ENCODE peak calls at places on chromosome 18, in six cellular contexts. X is neural progenitor cell, A is AG04449, T is fibroblast of villous mesenchyme, W is choroid plexus epithelial cell, P is cardiac muscle cell. S is an unnamed sample.

GRCh38 chr18:59833785-59834184 is 66.0 kb upstream of the PMAIP1 start:
- DNase-seq in X (no peak), A (no peak), T (no peak), W (no peak), P (no peak), S (no peak)

GRCh38 chr18:79493211-79493800 is 97.6 kb downstream of the NFATC1 start:
- DNase-seq in X (no peak), A (no peak), T (no peak), W (no peak), P (no peak), S (no peak)

GRCh38 chr18:62812242-62812641 is 96.9 kb downstream of the PHLPP1 start:
- DNase-seq in X (no peak), A (no peak), T (peak), W (peak), P (peak), S (no peak)

GRCh38 chr18:57434536-57435494 is at the start of gene ONECUT2:
- DNase-seq in X (peak), A (peak), T (peak), W (peak), P (peak), S (peak)

GRCh38 chr18:13237641-13238040 is 19.1 kb downstream of the LDLRAD4 start:
- DNase-seq in X (no peak), A (no peak), T (no peak), W (no peak), P (no peak), S (no peak)

GRCh38 chr18:21134895-21135294 is 23.3 kb upstream of the ROCK1 start:
- DNase-seq in X (no peak), A (no peak), T (peak), W (peak), P (peak), S (peak)

GRCh38 chr18:45081579-45082181 is 401.0 kb downstream of the SETBP1 start:
- DNase-seq in X (no peak), A (no peak), T (no peak), W (peak), P (peak), S (peak)

GRCh38 chr18:46343940-46344372 is 239.8 kb downstream of the HAUS1 start:
- DNase-seq in X (no peak), A (no peak), T (no peak), W (no peak), P (no peak), S (peak)

GRCh38 chr18:21057112-21057511 is 54.5 kb downstream of the ROCK1 start:
- DNase-seq in X (no peak), A (no peak), T (no peak), W (no peak), P (no peak), S (no peak)

GRCh38 chr18:60027397-60027796 is 127.6 kb downstream of the PMAIP1 start:
- DNase-seq in X (no peak), A (no peak), T (no peak), W (no peak), P (no peak), S (no peak)

GRCh38 chr18:41761329-41762028 is 193.6 kb upstream of the PIK3C3 start:
- DNase-seq in X (no peak), A (peak), T (peak), W (peak), P (peak), S (peak)

GRCh38 chr18:22223263-22223960 is 54.0 kb downstream of the GATA6 start:
- DNase-seq in X (no peak), A (no peak), T (peak), W (peak), P (peak), S (peak)

GRCh38 chr18:22224339-22224738 is 55.0 kb downstream of the GATA6 start:
- DNase-seq in X (no peak), A (no peak), T (no peak), W (no peak), P (no peak), S (no peak)

GRCh38 chr18:22221350-22221749 is 52.0 kb downstream of the GATA6 start:
- DNase-seq in X (no peak), A (no peak), T (no peak), W (no peak), P (no peak), S (no peak)

GRCh38 chr18:22223961-22224322 is 54.6 kb downstream of the GATA6 start:
- DNase-seq in X (no peak), A (no peak), T (no peak), W (no peak), P (no peak), S (no peak)

DNA sequence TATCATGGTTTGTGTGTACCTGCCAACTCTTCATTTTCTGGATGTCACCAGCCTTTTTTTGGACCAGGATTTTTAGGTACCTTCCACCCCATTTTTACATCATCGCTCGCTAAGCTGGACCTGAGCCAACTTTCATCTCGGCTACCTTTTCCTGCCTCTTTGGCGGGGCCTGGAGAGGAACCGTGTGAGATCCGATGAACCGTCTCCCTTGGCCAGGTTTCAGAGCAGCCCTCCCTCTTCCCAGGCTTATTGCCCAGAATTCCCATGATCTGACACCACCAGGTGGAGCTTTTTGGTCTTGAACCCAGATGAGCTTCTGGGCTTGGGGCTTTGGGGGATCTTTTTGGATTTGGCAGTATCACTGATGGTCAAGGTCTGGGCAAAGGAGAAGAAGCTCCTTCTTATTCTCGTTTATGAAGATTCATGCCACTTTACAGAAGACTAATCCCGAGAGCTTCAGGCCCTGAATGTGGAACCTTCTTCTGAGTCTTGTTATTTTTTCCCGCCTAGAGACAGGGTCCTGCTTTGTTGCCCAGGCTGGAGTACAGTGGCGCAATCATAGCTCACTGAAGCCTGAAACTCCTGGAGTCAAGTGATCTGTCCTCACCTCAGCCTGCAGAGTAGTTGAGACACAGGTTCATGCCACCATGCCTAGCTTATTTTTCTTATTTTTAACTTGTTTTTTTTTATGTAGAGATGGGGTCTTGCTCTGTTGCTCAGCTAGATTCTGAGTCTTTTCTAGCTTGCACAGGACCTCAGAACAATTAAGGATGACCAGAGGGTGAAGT is 50.4 kb downstream of the GATA6 start:
- DNase-seq in X (peak), A (no peak), T (no peak), W (no peak), P (no peak), S (peak)
- TF ChIP-seq CTCF in X (peak), A (no peak), T (peak), W (peak), P (peak), S (no peak)

GRCh38 chr18:2997846-2998599 is 14.9 kb downstream of the LPIN2 start:
- DNase-seq in X (no peak), A (no peak), T (no peak), W (no peak), P (no peak), S (peak)

GRCh38 chr18:2997429-2997828 is 15.5 kb downstream of the LPIN2 start:
- DNase-seq in X (no peak), A (no peak), T (no peak), W (no peak), P (no peak), S (no peak)

GRCh38 chr18:2994190-2994589 is 18.8 kb downstream of the LPIN2 start:
- DNase-seq in X (no peak), A (no peak), T (no peak), W (no peak), P (no peak), S (no peak)

GRCh38 chr18:2992995-2993877 is 19.7 kb downstream of the LPIN2 start:
- DNase-seq in X (no peak), A (no peak), T (no peak), W (no peak), P (no peak), S (no peak)

GRCh38 chr18:2994603-2995432 is 18.1 kb downstream of the LPIN2 start:
- DNase-seq in X (no peak), A (no peak), T (no peak), W (no peak), P (no peak), S (no peak)
- TF ChIP-seq CTCF in X (peak), A (peak), T (peak), W (peak), P (peak), S (no peak)

DNA sequence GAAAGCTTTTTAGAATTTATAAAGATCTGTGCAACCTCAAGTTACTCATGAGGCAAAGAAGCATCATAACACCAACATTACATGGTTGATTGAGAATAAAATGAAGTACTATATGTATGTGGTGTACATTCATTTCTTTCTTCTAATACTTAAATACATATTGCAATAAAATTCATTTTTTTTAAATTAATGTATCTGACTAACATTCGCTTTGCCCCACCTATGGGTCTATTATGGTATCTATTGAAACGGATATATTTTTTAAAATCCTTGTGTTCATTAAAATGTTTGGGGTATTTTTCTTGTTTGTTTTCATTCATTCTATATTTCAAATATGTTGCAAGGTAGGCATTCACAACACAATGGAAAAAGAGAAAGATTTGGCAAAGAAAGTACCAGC is 237.5 kb downstream of the DSEL start:
- DNase-seq in X (no peak), A (no peak), T (no peak), W (no peak), P (no peak), S (no peak)
- TF ChIP-seq CTCF in X (no peak), A (no peak), T (peak), W (peak), P (no peak), S (peak)

GRCh38 chr18:11246883-11247282 is 97.5 kb upstream of the PIEZO2 start:
- DNase-seq in X (no peak), A (no peak), T (no peak), W (no peak), P (no peak), S (no peak)
- TF ChIP-seq CTCF in X (no peak), A (no peak), T (no peak), W (no peak), P (no peak), S (no peak)

DNA sequence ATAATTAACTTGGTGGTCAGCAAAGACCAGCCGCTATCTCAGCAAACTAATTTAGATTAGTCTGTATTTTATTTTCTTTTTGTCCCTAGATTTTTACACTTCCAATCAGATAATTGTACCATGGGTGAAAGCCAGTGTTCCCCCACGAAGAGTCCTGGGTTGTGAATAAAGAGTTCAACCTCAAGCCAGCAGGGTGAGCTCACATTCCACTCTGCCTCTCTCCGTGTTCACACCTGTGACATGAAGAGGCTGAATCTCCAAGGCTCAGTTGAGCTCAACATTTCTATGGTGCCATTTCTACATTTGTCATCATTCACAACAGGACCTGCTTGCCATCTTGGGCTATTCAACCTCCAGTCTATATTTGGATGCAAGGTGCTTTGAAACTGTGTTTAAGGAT is 771.5 kb downstream of the GALR1 start:
- DNase-seq in X (peak), A (no peak), T (no peak), W (no peak), P (no peak), S (no peak)
- TF ChIP-seq CTCF in X (peak), A (no peak), T (no peak), W (no peak), P (no peak), S (no peak)

GRCh38 chr18:48023334-48024008 is 93.0 kb upstream of the SMAD2 start:
- DNase-seq in X (peak), A (no peak), T (peak), W (peak), P (peak), S (peak)
- TF ChIP-seq CTCF in X (peak), A (peak), T (peak), W (peak), P (peak), S (peak)

DNA sequence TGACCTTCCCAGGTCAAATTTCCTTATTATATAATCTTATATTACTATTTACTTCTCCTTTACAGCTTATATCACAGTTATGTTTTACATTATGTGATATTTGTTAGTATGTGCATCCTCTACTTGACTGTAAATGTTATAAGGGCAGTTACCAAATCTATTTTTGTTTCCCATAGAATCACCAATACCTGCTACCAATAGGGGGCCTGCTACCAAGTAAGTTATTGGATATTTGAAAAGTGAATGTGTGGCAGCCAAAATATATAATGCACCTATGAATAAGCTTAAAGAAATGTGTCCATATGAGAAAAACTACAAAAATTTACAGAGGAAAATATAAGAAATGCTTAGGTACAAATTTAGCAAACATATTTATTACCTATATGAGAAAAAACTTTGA is 23.9 kb upstream of the CTAGE1 start:
- DNase-seq in X (no peak), A (no peak), T (no peak), W (no peak), P (no peak), S (no peak)
- TF ChIP-seq CTCF in X (peak), A (no peak), T (peak), W (no peak), P (no peak), S (no peak)